ENCODE peak calls at places on chromosomes 5 and 9, in six cellular contexts. One of them, this sample, is unnamed. For H3K4me1, the result is how much of the 10 kb centered on the place peaks cover.

GRCh38 chr9:25603106-25603505 is 75.1 kb downstream of the TUSC1 start:
- DNase-seq in SJSA1: no peak
- DNase-seq in right lobe of liver: no peak
- DNase-seq in neural progenitor cell: no peak
- DNase-seq in CD8-positive, alpha-beta T cell: no peak
- DNase-seq in transverse colon: no peak
- DNase-seq in this sample: no peak

GRCh38 chr5:110063640-110064592 is 374.2 kb downstream of the MAN2A1 start:
- DNase-seq in CD8-positive, alpha-beta T cell: no peak
- DNase-seq in neural progenitor cell: no peak
- DNase-seq in right lobe of liver: no peak
- DNase-seq in transverse colon: no peak
- DNase-seq in SJSA1: no peak
- DNase-seq in this sample: no peak

GRCh38 chr9:113895526-113895925 is 19.4 kb downstream of the ZNF618 start:
- DNase-seq in neural progenitor cell: no peak
- DNase-seq in transverse colon: no peak
- DNase-seq in CD8-positive, alpha-beta T cell: no peak
- DNase-seq in SJSA1: no peak
- DNase-seq in right lobe of liver: no peak
- DNase-seq in this sample: no peak

GRCh38 chr9:131545003-131545785 is at the start of gene PRRT1B:
- DNase-seq in right lobe of liver: peak
- DNase-seq in neural progenitor cell: no peak
- DNase-seq in CD8-positive, alpha-beta T cell: no peak
- DNase-seq in transverse colon: peak
- DNase-seq in SJSA1: no peak
- DNase-seq in this sample: no peak

GRCh38 chr5:14250778-14251711 is 107.9 kb downstream of the TRIO start:
- DNase-seq in neural progenitor cell: no peak
- DNase-seq in right lobe of liver: no peak
- DNase-seq in CD8-positive, alpha-beta T cell: no peak
- DNase-seq in transverse colon: no peak
- DNase-seq in SJSA1: no peak
- DNase-seq in this sample: no peak

GRCh38 chr9:35537898-35538297 is 48.0 kb downstream of the RUSC2 start:
- DNase-seq in right lobe of liver: no peak
- DNase-seq in transverse colon: no peak
- DNase-seq in CD8-positive, alpha-beta T cell: no peak
- DNase-seq in neural progenitor cell: peak
- DNase-seq in SJSA1: no peak
- DNase-seq in this sample: no peak

GRCh38 chr9:123848447-123849085 is 81.4 kb downstream of the DENND1A start:
- DNase-seq in SJSA1: no peak
- DNase-seq in right lobe of liver: no peak
- DNase-seq in CD8-positive, alpha-beta T cell: no peak
- DNase-seq in transverse colon: no peak
- DNase-seq in neural progenitor cell: no peak
- DNase-seq in this sample: no peak

GRCh38 chr5:168881427-168882149 is 302.4 kb upstream of the PANK3 start:
- DNase-seq in transverse colon: no peak
- DNase-seq in SJSA1: peak
- DNase-seq in right lobe of liver: no peak
- DNase-seq in CD8-positive, alpha-beta T cell: no peak
- DNase-seq in neural progenitor cell: peak
- DNase-seq in this sample: no peak

GRCh38 chr5:65823174-65823573 is 101.2 kb downstream of the NLN start:
- DNase-seq in neural progenitor cell: no peak
- DNase-seq in CD8-positive, alpha-beta T cell: no peak
- DNase-seq in right lobe of liver: no peak
- DNase-seq in transverse colon: no peak
- DNase-seq in SJSA1: no peak
- DNase-seq in this sample: no peak

GRCh38 chr5:125410501-125411162 is 664.2 kb upstream of the ZNF608 start:
- DNase-seq in neural progenitor cell: no peak
- DNase-seq in right lobe of liver: no peak
- DNase-seq in transverse colon: no peak
- DNase-seq in SJSA1: peak
- DNase-seq in CD8-positive, alpha-beta T cell: no peak
- DNase-seq in this sample: no peak

GRCh38 chr5:142178651-142179050 is 70.1 kb downstream of the NDFIP1 start:
- DNase-seq in right lobe of liver: no peak
- DNase-seq in SJSA1: no peak
- DNase-seq in CD8-positive, alpha-beta T cell: no peak
- DNase-seq in neural progenitor cell: no peak
- DNase-seq in transverse colon: no peak
- DNase-seq in this sample: no peak

GRCh38 chr5:109589983-109590382 is 99.7 kb upstream of the MAN2A1 start:
- DNase-seq in CD8-positive, alpha-beta T cell: no peak
- DNase-seq in transverse colon: no peak
- DNase-seq in right lobe of liver: no peak
- DNase-seq in neural progenitor cell: peak
- DNase-seq in SJSA1: no peak
- DNase-seq in this sample: peak

GRCh38 chr9:98010450-98010849 is 27.3 kb downstream of the ANP32B start:
- DNase-seq in CD8-positive, alpha-beta T cell: no peak
- DNase-seq in transverse colon: peak
- DNase-seq in neural progenitor cell: peak
- DNase-seq in SJSA1: no peak
- DNase-seq in right lobe of liver: no peak
- DNase-seq in this sample: no peak

GRCh38 chr5:164370841-164371240 is 865.4 kb downstream of the MAT2B start:
- DNase-seq in right lobe of liver: no peak
- DNase-seq in CD8-positive, alpha-beta T cell: no peak
- DNase-seq in SJSA1: no peak
- DNase-seq in transverse colon: no peak
- DNase-seq in neural progenitor cell: no peak
- DNase-seq in this sample: no peak

GRCh38 chr5:27308151-27308550 is 269.8 kb upstream of the CDH9 start:
- DNase-seq in CD8-positive, alpha-beta T cell: no peak
- DNase-seq in transverse colon: no peak
- DNase-seq in SJSA1: no peak
- DNase-seq in neural progenitor cell: no peak
- DNase-seq in right lobe of liver: no peak
- DNase-seq in this sample: no peak

GRCh38 chr5:168646335-168646734 is 67.2 kb upstream of the PANK3 start:
- DNase-seq in right lobe of liver: no peak
- DNase-seq in transverse colon: no peak
- DNase-seq in SJSA1: no peak
- DNase-seq in neural progenitor cell: no peak
- DNase-seq in CD8-positive, alpha-beta T cell: no peak
- DNase-seq in this sample: no peak

GRCh38 chr5:77637170-77638074 is 1.1 kb downstream of the OTP start:
- DNase-seq in transverse colon: no peak
- DNase-seq in SJSA1: no peak
- DNase-seq in neural progenitor cell: peak
- DNase-seq in right lobe of liver: no peak
- DNase-seq in CD8-positive, alpha-beta T cell: no peak
- DNase-seq in this sample: no peak

GRCh38 chr5:23007762-23008161 is 154.6 kb upstream of the CDH12 start:
- DNase-seq in CD8-positive, alpha-beta T cell: no peak
- DNase-seq in transverse colon: no peak
- DNase-seq in right lobe of liver: no peak
- DNase-seq in neural progenitor cell: no peak
- DNase-seq in SJSA1: no peak
- DNase-seq in this sample: no peak

GRCh38 chr9:109498195-109499060 is at the start of gene PTPN3:
- DNase-seq in right lobe of liver: peak
- DNase-seq in SJSA1: no peak
- DNase-seq in neural progenitor cell: peak
- DNase-seq in CD8-positive, alpha-beta T cell: no peak
- DNase-seq in transverse colon: peak
- DNase-seq in this sample: no peak

GRCh38 chr9:103755441-103755840 is 338.7 kb upstream of the SMC2 start:
- DNase-seq in CD8-positive, alpha-beta T cell: no peak
- DNase-seq in right lobe of liver: no peak
- DNase-seq in neural progenitor cell: no peak
- DNase-seq in transverse colon: no peak
- DNase-seq in SJSA1: no peak
- DNase-seq in this sample: no peak

GRCh38 chr5:95731571-95732554 is 727 bp downstream of the RHOBTB3 start:
- DNase-seq in SJSA1: peak
- DNase-seq in right lobe of liver: peak
- DNase-seq in neural progenitor cell: peak
- DNase-seq in CD8-positive, alpha-beta T cell: peak
- DNase-seq in transverse colon: peak
- DNase-seq in this sample: no peak

GRCh38 chr9:92846662-92847145 is 31.1 kb downstream of the ZNF484 start:
- DNase-seq in neural progenitor cell: no peak
- DNase-seq in SJSA1: peak
- DNase-seq in transverse colon: no peak
- DNase-seq in CD8-positive, alpha-beta T cell: no peak
- DNase-seq in right lobe of liver: no peak
- DNase-seq in this sample: no peak

GRCh38 chr5:177299711-177300110 is 3.8 kb downstream of the RAB24 start:
- DNase-seq in CD8-positive, alpha-beta T cell: no peak
- DNase-seq in neural progenitor cell: no peak
- DNase-seq in SJSA1: no peak
- DNase-seq in transverse colon: no peak
- DNase-seq in right lobe of liver: no peak
- DNase-seq in this sample: no peak
- H3K27ac ChIP-seq in CD8-positive, alpha-beta T cell: no peak
- H3K27ac ChIP-seq in neural progenitor cell: no peak
- H3K27ac ChIP-seq in SJSA1: peak
- H3K27ac ChIP-seq in transverse colon: peak
- H3K27ac ChIP-seq in right lobe of liver: peak
- H3K27ac ChIP-seq in this sample: peak

DNA sequence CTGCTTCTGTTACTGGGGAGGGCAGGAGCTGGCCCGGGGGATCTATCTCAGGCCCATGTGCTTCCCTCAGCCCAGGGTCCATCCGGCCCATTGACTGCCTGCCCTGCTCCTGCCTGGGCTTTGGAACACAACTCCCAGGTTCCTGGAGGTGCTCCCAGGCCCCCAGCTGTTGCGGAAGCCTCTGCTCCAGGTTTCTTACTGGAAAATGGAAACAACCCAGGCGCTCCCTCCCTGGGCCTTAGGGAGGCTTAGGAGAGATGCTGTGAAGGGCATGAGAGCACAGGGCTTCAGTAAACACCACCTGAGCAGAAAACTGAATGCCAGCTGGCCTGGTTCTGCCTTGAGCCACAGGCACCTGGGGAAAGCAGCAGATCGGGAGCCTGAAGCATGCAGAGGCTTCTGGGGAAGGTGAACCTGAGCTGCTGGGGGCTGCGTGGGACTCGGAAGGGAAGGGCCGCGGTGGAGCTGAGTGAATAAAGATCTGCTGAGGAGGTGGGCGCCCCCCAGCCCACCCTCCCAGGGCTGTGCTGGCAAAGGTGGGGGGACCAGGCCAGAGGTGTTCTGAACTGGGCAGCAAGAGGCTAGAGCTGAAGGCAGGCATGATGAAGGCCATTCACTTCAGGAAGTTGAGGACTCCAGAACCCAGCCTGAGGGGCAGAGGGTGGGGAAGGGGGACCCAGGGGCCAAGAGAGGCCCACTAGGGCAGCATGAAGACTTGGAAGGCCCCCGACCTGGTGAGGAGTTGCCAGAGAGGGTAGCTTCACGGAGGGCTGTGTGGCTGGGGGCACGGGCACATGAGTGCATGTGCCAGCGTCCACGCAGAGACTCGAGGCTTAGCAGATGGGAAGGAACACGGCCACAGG is 64.8 kb downstream of the SHB start:
- DNase-seq in neural progenitor cell: no peak
- DNase-seq in CD8-positive, alpha-beta T cell: no peak
- DNase-seq in SJSA1: no peak
- DNase-seq in transverse colon: no peak
- DNase-seq in right lobe of liver: no peak
- DNase-seq in this sample: no peak
- H3K4me1 ChIP-seq in neural progenitor cell: under half
- H3K4me1 ChIP-seq in CD8-positive, alpha-beta T cell: under half
- H3K4me1 ChIP-seq in SJSA1: under half
- H3K4me1 ChIP-seq in transverse colon: under half
- H3K4me1 ChIP-seq in right lobe of liver: under half
- H3K4me1 ChIP-seq in this sample: under half

DNA sequence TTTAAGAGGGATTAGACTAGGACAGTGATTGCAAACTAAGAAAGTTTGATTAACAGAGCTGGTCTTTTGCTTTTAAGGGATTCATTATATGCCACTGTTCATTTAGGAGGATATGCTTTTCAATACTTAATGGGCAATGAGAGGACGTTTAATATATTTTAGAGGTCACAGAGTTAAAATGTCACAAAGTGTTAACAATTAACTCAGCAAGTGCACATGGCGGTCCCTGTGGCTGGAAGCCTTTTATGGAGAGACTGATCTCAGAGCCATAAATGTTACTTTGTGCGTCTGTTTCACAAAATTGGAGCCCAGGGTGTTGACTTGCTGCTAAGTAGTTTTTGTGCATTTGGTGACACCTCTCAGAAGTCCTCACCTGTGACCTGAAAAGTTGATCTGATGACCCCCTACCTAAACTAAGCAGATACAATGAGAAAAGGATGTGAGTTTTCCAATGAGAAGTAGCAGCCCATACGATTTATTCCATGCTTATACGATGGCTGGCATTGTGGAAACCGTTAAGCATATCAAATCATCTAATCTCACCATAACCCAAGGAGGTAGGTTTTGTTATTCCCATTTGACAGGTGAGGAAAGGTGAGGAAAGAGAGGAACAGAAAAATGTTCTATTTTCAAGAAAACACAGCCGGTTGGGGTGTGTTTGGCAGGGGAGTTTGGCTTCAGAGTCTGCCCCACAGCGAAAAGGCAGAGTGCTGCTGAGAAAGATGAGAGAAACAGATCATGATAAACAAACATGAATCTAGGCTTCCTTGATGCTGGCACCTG is 64.4 kb downstream of the CMYA5 start:
- DNase-seq in right lobe of liver: no peak
- DNase-seq in neural progenitor cell: no peak
- DNase-seq in SJSA1: no peak
- DNase-seq in CD8-positive, alpha-beta T cell: no peak
- DNase-seq in transverse colon: no peak
- DNase-seq in this sample: no peak
- H3K4me3 ChIP-seq in right lobe of liver: peak
- H3K4me3 ChIP-seq in neural progenitor cell: no peak
- H3K4me3 ChIP-seq in SJSA1: no peak
- H3K4me3 ChIP-seq in CD8-positive, alpha-beta T cell: no peak
- H3K4me3 ChIP-seq in transverse colon: no peak
- H3K4me3 ChIP-seq in this sample: no peak

DNA sequence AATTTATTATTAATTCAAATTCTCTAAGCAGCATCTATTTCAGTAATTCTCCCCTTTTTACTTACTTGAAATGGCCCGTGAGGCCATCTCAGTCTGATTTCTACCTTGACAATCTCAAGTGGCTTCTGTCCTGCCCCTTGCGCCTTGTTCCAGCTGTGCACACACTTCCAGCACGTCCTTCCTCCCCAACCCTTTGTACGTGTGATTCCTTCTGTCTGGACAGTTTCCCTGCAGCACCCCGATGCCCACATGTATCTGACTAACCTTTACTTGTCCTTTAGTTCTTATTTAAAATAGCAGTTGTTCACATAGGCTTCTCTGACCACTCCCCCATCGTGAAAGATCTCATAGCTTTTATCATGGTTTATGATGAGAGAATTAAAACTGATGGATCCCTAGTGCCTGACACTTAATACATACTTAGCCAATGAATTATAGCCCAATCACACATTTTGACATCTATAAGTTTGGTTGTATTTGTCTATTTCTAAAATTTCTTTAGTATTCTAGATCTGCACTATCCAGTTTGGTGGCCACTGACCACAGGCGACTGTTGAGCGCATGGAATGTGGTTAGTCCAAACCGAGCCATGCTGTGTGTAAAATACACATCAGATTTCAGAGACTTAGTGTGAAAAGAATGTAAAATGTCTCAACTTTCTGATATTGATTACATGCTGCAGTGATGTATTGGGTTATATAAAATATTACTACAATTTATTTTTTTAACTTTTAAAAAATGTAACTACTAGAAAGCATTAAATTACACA is 14.3 kb downstream of the ZBTB34 start:
- DNase-seq in transverse colon: no peak
- DNase-seq in right lobe of liver: no peak
- DNase-seq in SJSA1: no peak
- DNase-seq in CD8-positive, alpha-beta T cell: no peak
- DNase-seq in neural progenitor cell: no peak
- DNase-seq in this sample: no peak
- H3K27ac ChIP-seq in transverse colon: no peak
- H3K27ac ChIP-seq in right lobe of liver: no peak
- H3K27ac ChIP-seq in SJSA1: no peak
- H3K27ac ChIP-seq in CD8-positive, alpha-beta T cell: no peak
- H3K27ac ChIP-seq in neural progenitor cell: no peak
- H3K27ac ChIP-seq in this sample: no peak